ENCODE peak calls at places on chromosomes 11 and 22, in six cellular contexts. W is midbrain, X is left cardiac atrium, N is right atrium auricular region, H is IMR-90, E is substantia nigra. Z is an unnamed sample.

GRCh38 chr22:40613025-40613424 is 23.5 kb downstream of the MRTFA start:
- DNase-seq in W (no peak), X (no peak), N (no peak), H (no peak), E (no peak), Z (no peak)

GRCh38 chr11:3188496-3189192 is 23.5 kb upstream of the OSBPL5 start:
- DNase-seq in W (no peak), X (no peak), N (no peak), H (no peak), E (no peak), Z (no peak)

GRCh38 chr22:31637375-31637937 is 24.6 kb downstream of the PISD start:
- DNase-seq in W (no peak), X (no peak), N (no peak), H (no peak), E (no peak), Z (no peak)

GRCh38 chr11:87173185-87174039 is 135.7 kb downstream of the TMEM135 start:
- DNase-seq in W (no peak), X (no peak), N (no peak), H (peak; percentile 63), E (no peak), Z (no peak)

GRCh38 chr11:75338516-75339218 is 12.8 kb downstream of the ARRB1 start:
- DNase-seq in W (no peak), X (no peak), N (no peak), H (peak; percentile 65), E (no peak), Z (no peak)

GRCh38 chr22:49999063-49999900 is 13.3 kb downstream of the IL17REL start:
- DNase-seq in W (no peak), X (no peak), N (no peak), H (no peak), E (no peak), Z (no peak)

GRCh38 chr11:119861160-119861559 is 132.2 kb upstream of the NECTIN1 start:
- DNase-seq in W (no peak), X (no peak), N (no peak), H (no peak), E (no peak), Z (no peak)

GRCh38 chr11:72736452-72737069 is 15.6 kb downstream of the ARAP1 start:
- DNase-seq in W (no peak), X (peak; percentile 62), N (no peak), H (peak; percentile 77), E (no peak), Z (no peak)

GRCh38 chr11:130606781-130607511 is 158.5 kb downstream of the ADAMTS15 start:
- DNase-seq in W (no peak), X (peak; percentile 80), N (peak; percentile 83), H (peak; percentile 31), E (no peak), Z (no peak)

GRCh38 chr11:119412072-119412471 is 10.9 kb downstream of the THY1 start:
- DNase-seq in W (no peak), X (no peak), N (no peak), H (no peak), E (no peak), Z (no peak)

GRCh38 chr22:19109198-19110063 is 12.8 kb downstream of the DGCR2 start:
- DNase-seq in W (no peak), X (no peak), N (no peak), H (peak; percentile 64), E (no peak), Z (no peak)

GRCh38 chr11:128247235-128247594 is 340.1 kb downstream of the ETS1 start:
- DNase-seq in W (no peak), X (no peak), N (no peak), H (no peak), E (no peak), Z (no peak)

GRCh38 chr11:65861533-65862183 is 1.4 kb downstream of the MUS81 start:
- DNase-seq in W (no peak), X (peak; percentile 17), N (no peak), H (no peak), E (no peak), Z (no peak)

GRCh38 chr11:120324932-120325810 is at the start of gene TLCD5:
- DNase-seq in W (peak; percentile 40), X (peak; percentile 80), N (no peak), H (peak; percentile 68), E (peak; percentile 66), Z (peak; percentile 65)

GRCh38 chr11:33461726-33462125 is 204.5 kb downstream of the HIPK3 start:
- DNase-seq in W (no peak), X (no peak), N (no peak), H (no peak), E (no peak), Z (no peak)

GRCh38 chr11:83004855-83005556 is 66.7 kb downstream of the RAB30 start:
- DNase-seq in W (no peak), X (no peak), N (no peak), H (no peak), E (no peak), Z (no peak)

GRCh38 chr22:23237841-23238240 is 57.5 kb downstream of the BCR start:
- DNase-seq in W (no peak), X (no peak), N (no peak), H (no peak), E (no peak), Z (no peak)

GRCh38 chr22:32698926-32699619 is 102.4 kb upstream of the TIMP3 start:
- DNase-seq in W (no peak), X (peak; percentile 66), N (peak; percentile 81), H (no peak), E (no peak), Z (no peak)

GRCh38 chr11:94932503-94932902 is 40.9 kb downstream of the CWC15 start:
- DNase-seq in W (no peak), X (no peak), N (no peak), H (no peak), E (no peak), Z (no peak)

GRCh38 chr11:118491041-118491440 is 36.2 kb upstream of the TTC36 start:
- DNase-seq in W (no peak), X (no peak), N (no peak), H (no peak), E (no peak), Z (no peak)

GRCh38 chr11:41392591-41392990 is 66.9 kb downstream of the LRRC4C start:
- DNase-seq in W (no peak), X (no peak), N (no peak), H (no peak), E (no peak), Z (no peak)

GRCh38 chr11:111633248-111633647 is 31.0 kb downstream of the SIK2 start:
- DNase-seq in W (no peak), X (no peak), N (no peak), H (no peak), E (no peak), Z (no peak)

GRCh38 chr11:3644817-3645235 is at the start of gene ART1:
- DNase-seq in W (no peak), X (no peak), N (no peak), H (no peak), E (no peak), Z (no peak)

GRCh38 chr22:44668190-44668885 is 33.7 kb upstream of the PRR5 start:
- DNase-seq in W (peak; percentile 14), X (peak; percentile 59), N (no peak), H (no peak), E (no peak), Z (peak; percentile 6)

GRCh38 chr11:66081505-66081904 is 11.4 kb downstream of the PACS1 start:
- DNase-seq in W (peak; percentile 40), X (peak; percentile 45), N (no peak), H (no peak), E (peak; percentile 6), Z (peak; percentile 56)

Z was measured in cerebellum.